ENCODE peak calls at places on chromosomes 12 and 14, in eight cellular contexts. One of them, this sample, is unnamed.

GRCh38 chr14:85556263-85556662 is 26.3 kb downstream of the FLRT2 start:
- DNase-seq in HuH-7.5: no peak
- DNase-seq in HAP-1: no peak
- DNase-seq in WTC11: no peak
- DNase-seq in nephron progenitor cell: no peak
- DNase-seq in glutamatergic neuron: no peak
- DNase-seq in stimulated activated CD8-positive, alpha-beta memory T cell treated with anti-CD3 and anti-CD28 coated beads, Interleukin-7, amount 100 ng/mL, for 4 hours: no peak
- DNase-seq in EL: no peak
- DNase-seq in this sample: no peak

GRCh38 chr14:88166616-88167015 is 156.5 kb downstream of the KCNK10 start:
- DNase-seq in HuH-7.5: no peak
- DNase-seq in HAP-1: no peak
- DNase-seq in WTC11: no peak
- DNase-seq in nephron progenitor cell: no peak
- DNase-seq in glutamatergic neuron: no peak
- DNase-seq in stimulated activated CD8-positive, alpha-beta memory T cell treated with anti-CD3 and anti-CD28 coated beads, Interleukin-7, amount 100 ng/mL, for 4 hours: no peak
- DNase-seq in EL: peak
- DNase-seq in this sample: peak

GRCh38 chr12:101501410-101502045 is 26.4 kb downstream of the SPIC start:
- DNase-seq in HuH-7.5: no peak
- DNase-seq in HAP-1: no peak
- DNase-seq in WTC11: no peak
- DNase-seq in nephron progenitor cell: no peak
- DNase-seq in glutamatergic neuron: no peak
- DNase-seq in stimulated activated CD8-positive, alpha-beta memory T cell treated with anti-CD3 and anti-CD28 coated beads, Interleukin-7, amount 100 ng/mL, for 4 hours: no peak
- DNase-seq in EL: no peak
- DNase-seq in this sample: peak

GRCh38 chr12:94783343-94783742 is 133.0 kb upstream of the TMCC3 start:
- DNase-seq in HuH-7.5: no peak
- DNase-seq in HAP-1: no peak
- DNase-seq in WTC11: no peak
- DNase-seq in nephron progenitor cell: no peak
- DNase-seq in glutamatergic neuron: no peak
- DNase-seq in stimulated activated CD8-positive, alpha-beta memory T cell treated with anti-CD3 and anti-CD28 coated beads, Interleukin-7, amount 100 ng/mL, for 4 hours: no peak
- DNase-seq in EL: no peak
- DNase-seq in this sample: no peak

GRCh38 chr14:42555365-42555764 is 948.7 kb downstream of the LRFN5 start:
- DNase-seq in HuH-7.5: no peak
- DNase-seq in HAP-1: no peak
- DNase-seq in WTC11: no peak
- DNase-seq in nephron progenitor cell: no peak
- DNase-seq in glutamatergic neuron: no peak
- DNase-seq in stimulated activated CD8-positive, alpha-beta memory T cell treated with anti-CD3 and anti-CD28 coated beads, Interleukin-7, amount 100 ng/mL, for 4 hours: no peak
- DNase-seq in EL: no peak
- DNase-seq in this sample: no peak

GRCh38 chr12:19369691-19370148 is 69.6 kb upstream of the AEBP2 start:
- DNase-seq in HuH-7.5: no peak
- DNase-seq in HAP-1: no peak
- DNase-seq in WTC11: no peak
- DNase-seq in nephron progenitor cell: no peak
- DNase-seq in glutamatergic neuron: no peak
- DNase-seq in stimulated activated CD8-positive, alpha-beta memory T cell treated with anti-CD3 and anti-CD28 coated beads, Interleukin-7, amount 100 ng/mL, for 4 hours: no peak
- DNase-seq in EL: no peak
- DNase-seq in this sample: no peak

GRCh38 chr12:130948136-130948535 is 5.6 kb upstream of the ADGRD1 start:
- DNase-seq in HuH-7.5: no peak
- DNase-seq in HAP-1: no peak
- DNase-seq in WTC11: no peak
- DNase-seq in nephron progenitor cell: no peak
- DNase-seq in glutamatergic neuron: no peak
- DNase-seq in stimulated activated CD8-positive, alpha-beta memory T cell treated with anti-CD3 and anti-CD28 coated beads, Interleukin-7, amount 100 ng/mL, for 4 hours: no peak
- DNase-seq in EL: no peak
- DNase-seq in this sample: peak

GRCh38 chr12:47397664-47398281 is 308.1 kb downstream of the RPAP3 start:
- DNase-seq in HuH-7.5: peak
- DNase-seq in HAP-1: peak
- DNase-seq in WTC11: no peak
- DNase-seq in nephron progenitor cell: no peak
- DNase-seq in glutamatergic neuron: no peak
- DNase-seq in stimulated activated CD8-positive, alpha-beta memory T cell treated with anti-CD3 and anti-CD28 coated beads, Interleukin-7, amount 100 ng/mL, for 4 hours: no peak
- DNase-seq in EL: peak
- DNase-seq in this sample: peak

GRCh38 chr12:110279976-110280783 is 867 bp upstream of the ATP2A2 start:
- DNase-seq in HuH-7.5: peak
- DNase-seq in HAP-1: peak
- DNase-seq in WTC11: peak
- DNase-seq in nephron progenitor cell: no peak
- DNase-seq in glutamatergic neuron: peak
- DNase-seq in stimulated activated CD8-positive, alpha-beta memory T cell treated with anti-CD3 and anti-CD28 coated beads, Interleukin-7, amount 100 ng/mL, for 4 hours: peak
- DNase-seq in EL: no peak
- DNase-seq in this sample: peak

GRCh38 chr14:81738946-81739659 is 205.4 kb upstream of the SEL1L start:
- DNase-seq in HuH-7.5: no peak
- DNase-seq in HAP-1: no peak
- DNase-seq in WTC11: no peak
- DNase-seq in nephron progenitor cell: no peak
- DNase-seq in glutamatergic neuron: no peak
- DNase-seq in stimulated activated CD8-positive, alpha-beta memory T cell treated with anti-CD3 and anti-CD28 coated beads, Interleukin-7, amount 100 ng/mL, for 4 hours: no peak
- DNase-seq in EL: no peak
- DNase-seq in this sample: no peak

GRCh38 chr12:28144059-28144458 is 46.2 kb upstream of the CCDC91 start:
- DNase-seq in HuH-7.5: no peak
- DNase-seq in HAP-1: no peak
- DNase-seq in WTC11: no peak
- DNase-seq in nephron progenitor cell: no peak
- DNase-seq in glutamatergic neuron: no peak
- DNase-seq in stimulated activated CD8-positive, alpha-beta memory T cell treated with anti-CD3 and anti-CD28 coated beads, Interleukin-7, amount 100 ng/mL, for 4 hours: no peak
- DNase-seq in EL: no peak
- DNase-seq in this sample: no peak

GRCh38 chr12:52156757-52157565 is 34.9 kb downstream of the KRT80 start:
- DNase-seq in HuH-7.5: peak
- DNase-seq in HAP-1: peak
- DNase-seq in WTC11: peak
- DNase-seq in nephron progenitor cell: peak
- DNase-seq in glutamatergic neuron: peak
- DNase-seq in stimulated activated CD8-positive, alpha-beta memory T cell treated with anti-CD3 and anti-CD28 coated beads, Interleukin-7, amount 100 ng/mL, for 4 hours: peak
- DNase-seq in EL: peak
- DNase-seq in this sample: peak

GRCh38 chr14:74983343-74983742 is 19.4 kb upstream of the EIF2B2 start:
- DNase-seq in HuH-7.5: no peak
- DNase-seq in HAP-1: no peak
- DNase-seq in WTC11: no peak
- DNase-seq in nephron progenitor cell: no peak
- DNase-seq in glutamatergic neuron: no peak
- DNase-seq in stimulated activated CD8-positive, alpha-beta memory T cell treated with anti-CD3 and anti-CD28 coated beads, Interleukin-7, amount 100 ng/mL, for 4 hours: no peak
- DNase-seq in EL: no peak
- DNase-seq in this sample: no peak

GRCh38 chr12:104097954-104098353 is 33.6 kb downstream of the HCFC2 start:
- DNase-seq in HuH-7.5: no peak
- DNase-seq in HAP-1: no peak
- DNase-seq in WTC11: no peak
- DNase-seq in nephron progenitor cell: no peak
- DNase-seq in glutamatergic neuron: no peak
- DNase-seq in stimulated activated CD8-positive, alpha-beta memory T cell treated with anti-CD3 and anti-CD28 coated beads, Interleukin-7, amount 100 ng/mL, for 4 hours: no peak
- DNase-seq in EL: no peak
- DNase-seq in this sample: no peak

GRCh38 chr12:65832217-65832616 is 7.9 kb downstream of the HMGA2 start:
- DNase-seq in HuH-7.5: no peak
- DNase-seq in HAP-1: no peak
- DNase-seq in WTC11: no peak
- DNase-seq in nephron progenitor cell: no peak
- DNase-seq in glutamatergic neuron: no peak
- DNase-seq in stimulated activated CD8-positive, alpha-beta memory T cell treated with anti-CD3 and anti-CD28 coated beads, Interleukin-7, amount 100 ng/mL, for 4 hours: no peak
- DNase-seq in EL: no peak
- DNase-seq in this sample: no peak

GRCh38 chr14:88841741-88842140 is 17.3 kb downstream of the TTC8 start:
- DNase-seq in HuH-7.5: no peak
- DNase-seq in HAP-1: no peak
- DNase-seq in WTC11: no peak
- DNase-seq in nephron progenitor cell: no peak
- DNase-seq in glutamatergic neuron: no peak
- DNase-seq in stimulated activated CD8-positive, alpha-beta memory T cell treated with anti-CD3 and anti-CD28 coated beads, Interleukin-7, amount 100 ng/mL, for 4 hours: no peak
- DNase-seq in EL: peak
- DNase-seq in this sample: no peak

GRCh38 chr14:73238262-73238852 is 1.1 kb downstream of the PAPLN start:
- DNase-seq in HuH-7.5: peak
- DNase-seq in HAP-1: peak
- DNase-seq in WTC11: no peak
- DNase-seq in nephron progenitor cell: no peak
- DNase-seq in glutamatergic neuron: no peak
- DNase-seq in stimulated activated CD8-positive, alpha-beta memory T cell treated with anti-CD3 and anti-CD28 coated beads, Interleukin-7, amount 100 ng/mL, for 4 hours: no peak
- DNase-seq in EL: peak
- DNase-seq in this sample: peak

GRCh38 chr14:63737582-63738006 is 9.7 kb upstream of the SGPP1 start:
- DNase-seq in HuH-7.5: no peak
- DNase-seq in HAP-1: no peak
- DNase-seq in WTC11: no peak
- DNase-seq in nephron progenitor cell: no peak
- DNase-seq in glutamatergic neuron: no peak
- DNase-seq in stimulated activated CD8-positive, alpha-beta memory T cell treated with anti-CD3 and anti-CD28 coated beads, Interleukin-7, amount 100 ng/mL, for 4 hours: no peak
- DNase-seq in EL: no peak
- DNase-seq in this sample: no peak

GRCh38 chr12:49549735-49550710 is 11.2 kb downstream of the KCNH3 start:
- DNase-seq in HuH-7.5: no peak
- DNase-seq in HAP-1: no peak
- DNase-seq in WTC11: no peak
- DNase-seq in nephron progenitor cell: no peak
- DNase-seq in glutamatergic neuron: no peak
- DNase-seq in stimulated activated CD8-positive, alpha-beta memory T cell treated with anti-CD3 and anti-CD28 coated beads, Interleukin-7, amount 100 ng/mL, for 4 hours: no peak
- DNase-seq in EL: no peak
- DNase-seq in this sample: peak

GRCh38 chr12:103852498-103852992 is 11.5 kb upstream of the NT5DC3 start:
- DNase-seq in HuH-7.5: no peak
- DNase-seq in HAP-1: no peak
- DNase-seq in WTC11: no peak
- DNase-seq in nephron progenitor cell: no peak
- DNase-seq in glutamatergic neuron: no peak
- DNase-seq in stimulated activated CD8-positive, alpha-beta memory T cell treated with anti-CD3 and anti-CD28 coated beads, Interleukin-7, amount 100 ng/mL, for 4 hours: no peak
- DNase-seq in EL: no peak
- DNase-seq in this sample: peak

GRCh38 chr12:50283924-50284236 is 560 bp upstream of the LIMA1 start:
- DNase-seq in HuH-7.5: no peak
- DNase-seq in HAP-1: peak
- DNase-seq in WTC11: no peak
- DNase-seq in nephron progenitor cell: no peak
- DNase-seq in glutamatergic neuron: no peak
- DNase-seq in stimulated activated CD8-positive, alpha-beta memory T cell treated with anti-CD3 and anti-CD28 coated beads, Interleukin-7, amount 100 ng/mL, for 4 hours: no peak
- DNase-seq in EL: peak
- DNase-seq in this sample: no peak

GRCh38 chr12:42887657-42888056 is 298.1 kb upstream of the PRICKLE1 start:
- DNase-seq in HuH-7.5: no peak
- DNase-seq in HAP-1: no peak
- DNase-seq in WTC11: no peak
- DNase-seq in nephron progenitor cell: no peak
- DNase-seq in glutamatergic neuron: no peak
- DNase-seq in stimulated activated CD8-positive, alpha-beta memory T cell treated with anti-CD3 and anti-CD28 coated beads, Interleukin-7, amount 100 ng/mL, for 4 hours: no peak
- DNase-seq in EL: peak
- DNase-seq in this sample: peak

This sample was measured in DMS53.